ENCODE peak calls at places on chromosome 14, in four cellular contexts. One of them, this sample, is unnamed.

GRCh38 chr14:62002636-62003035 is 240.4 kb downstream of the SNAPC1 start:
- DNase-seq in HepG2: no peak
- DNase-seq in GM12878: no peak
- DNase-seq in K562: no peak
- DNase-seq in this sample: no peak

GRCh38 chr14:85947461-85947860 is 417.5 kb downstream of the FLRT2 start:
- DNase-seq in HepG2: no peak
- DNase-seq in K562: no peak
- DNase-seq in GM12878: no peak
- DNase-seq in this sample: no peak

GRCh38 chr14:61812347-61813100 is 50.3 kb downstream of the SNAPC1 start:
- DNase-seq in GM12878: no peak
- DNase-seq in K562: no peak
- DNase-seq in HepG2: no peak
- DNase-seq in this sample: peak; percentile 87

GRCh38 chr14:101019974-101020710 is 116.6 kb upstream of the RTL1 start:
- DNase-seq in HepG2: no peak
- DNase-seq in K562: no peak
- DNase-seq in GM12878: no peak
- DNase-seq in this sample: no peak

GRCh38 chr14:51873221-51873893 is 12.9 kb downstream of the GNG2 start:
- DNase-seq in HepG2: no peak
- DNase-seq in GM12878: peak; percentile 94
- DNase-seq in K562: no peak
- DNase-seq in this sample: peak; percentile 33

GRCh38 chr14:100384277-100384676 is 61.1 kb downstream of the SLC25A47 start:
- DNase-seq in HepG2: no peak
- DNase-seq in K562: no peak
- DNase-seq in GM12878: no peak
- DNase-seq in this sample: no peak

GRCh38 chr14:45810152-45810872 is 557.3 kb upstream of the MIS18BP1 start:
- DNase-seq in K562: no peak
- DNase-seq in GM12878: peak; percentile 21
- DNase-seq in HepG2: no peak
- DNase-seq in this sample: no peak

GRCh38 chr14:105505101-105505500 is 14.1 kb downstream of the TEDC1 start:
- DNase-seq in GM12878: no peak
- DNase-seq in K562: no peak
- DNase-seq in HepG2: no peak
- DNase-seq in this sample: peak; percentile 46

GRCh38 chr14:77242752-77243151 is 28.3 kb downstream of the NGB start:
- DNase-seq in K562: no peak
- DNase-seq in HepG2: no peak
- DNase-seq in GM12878: no peak
- DNase-seq in this sample: no peak

GRCh38 chr14:100422556-100423420 is 99.6 kb downstream of the SLC25A47 start:
- DNase-seq in K562: no peak
- DNase-seq in HepG2: no peak
- DNase-seq in GM12878: no peak
- DNase-seq in this sample: no peak

GRCh38 chr14:97413991-97414717 is 617.0 kb downstream of the VRK1 start:
- DNase-seq in HepG2: no peak
- DNase-seq in K562: no peak
- DNase-seq in GM12878: no peak
- DNase-seq in this sample: no peak

GRCh38 chr14:53842938-53843337 is 113.7 kb downstream of the BMP4 start:
- DNase-seq in K562: no peak
- DNase-seq in GM12878: no peak
- DNase-seq in HepG2: peak; percentile 95
- DNase-seq in this sample: no peak

GRCh38 chr14:103547941-103548462 is 14.5 kb downstream of the BAG5 start:
- DNase-seq in K562: no peak
- DNase-seq in HepG2: no peak
- DNase-seq in GM12878: no peak
- DNase-seq in this sample: peak; percentile 27

GRCh38 chr14:104687601-104688504 is 1.6 kb upstream of the INF2 start:
- DNase-seq in HepG2: peak; percentile 84
- DNase-seq in K562: no peak
- DNase-seq in GM12878: no peak
- DNase-seq in this sample: no peak

GRCh38 chr14:103385994-103386491 is 828 bp downstream of the MARK3 start:
- DNase-seq in K562: peak; percentile 30
- DNase-seq in HepG2: no peak
- DNase-seq in GM12878: no peak
- DNase-seq in this sample: peak; percentile 36

GRCh38 chr14:53953002-53953827 is 3.4 kb downstream of the BMP4 start:
- DNase-seq in HepG2: peak; percentile 69
- DNase-seq in GM12878: no peak
- DNase-seq in K562: peak; percentile 4
- DNase-seq in this sample: peak; percentile 75

GRCh38 chr14:68978550-68978911 is 571 bp downstream of the ACTN1 start:
- DNase-seq in GM12878: no peak
- DNase-seq in HepG2: no peak
- DNase-seq in K562: peak; percentile 70
- DNase-seq in this sample: peak; percentile 79

GRCh38 chr14:92472860-92473259 is 40.7 kb upstream of the RIN3 start:
- DNase-seq in K562: no peak
- DNase-seq in HepG2: no peak
- DNase-seq in GM12878: no peak
- DNase-seq in this sample: no peak

GRCh38 chr14:25622752-25623151 is 572.8 kb upstream of the STXBP6 start:
- DNase-seq in K562: no peak
- DNase-seq in GM12878: no peak
- DNase-seq in HepG2: no peak
- DNase-seq in this sample: no peak

GRCh38 chr14:45705954-45706353 is 453.0 kb upstream of the MIS18BP1 start:
- DNase-seq in K562: no peak
- DNase-seq in HepG2: no peak
- DNase-seq in GM12878: no peak
- DNase-seq in this sample: no peak

GRCh38 chr14:78714722-78715121 is 544.5 kb downstream of the NRXN3 start:
- DNase-seq in HepG2: no peak
- DNase-seq in K562: no peak
- DNase-seq in GM12878: no peak
- DNase-seq in this sample: no peak

GRCh38 chr14:59150990-59151389 is 37.5 kb upstream of the DAAM1 start:
- DNase-seq in K562: no peak
- DNase-seq in GM12878: no peak
- DNase-seq in HepG2: no peak
- DNase-seq in this sample: no peak

GRCh38 chr14:105066285-105067071 is 1.2 kb upstream of the GPR132 start:
- DNase-seq in K562: no peak
- DNase-seq in GM12878: no peak
- DNase-seq in HepG2: no peak
- DNase-seq in this sample: no peak

GRCh38 chr14:31967669-31967975 is 109.5 kb upstream of the ARHGAP5 start:
- DNase-seq in GM12878: no peak
- DNase-seq in K562: no peak
- DNase-seq in HepG2: peak; percentile 75
- DNase-seq in this sample: no peak

GRCh38 chr14:76918751-76919421 is 92.7 kb downstream of the LRRC74A start:
- DNase-seq in GM12878: no peak
- DNase-seq in K562: peak; percentile 84
- DNase-seq in HepG2: peak; percentile 24
- DNase-seq in this sample: peak; percentile 74

GRCh38 chr14:30005114-30005698 is 77.6 kb upstream of the PRKD1 start:
- DNase-seq in GM12878: no peak
- DNase-seq in K562: peak; percentile 24
- DNase-seq in HepG2: peak; percentile 62
- DNase-seq in this sample: peak; percentile 19

GRCh38 chr14:92494512-92494911 is 19.1 kb upstream of the RIN3 start:
- DNase-seq in GM12878: peak; percentile 39
- DNase-seq in K562: no peak
- DNase-seq in HepG2: no peak
- DNase-seq in this sample: no peak

GRCh38 chr14:52003324-52003723 is 14.0 kb downstream of the RTRAF start:
- DNase-seq in GM12878: no peak
- DNase-seq in HepG2: no peak
- DNase-seq in K562: no peak
- DNase-seq in this sample: no peak

GRCh38 chr14:44803239-44803905 is 158.4 kb downstream of the KLHL28 start:
- DNase-seq in K562: peak; percentile 40
- DNase-seq in HepG2: peak; percentile 35
- DNase-seq in GM12878: peak; percentile 8
- DNase-seq in this sample: peak; percentile 32

GRCh38 chr14:23550827-23551265 is 719 bp downstream of the ZFHX2 start:
- DNase-seq in HepG2: no peak
- DNase-seq in GM12878: no peak
- DNase-seq in K562: peak; percentile 49
- DNase-seq in this sample: peak; percentile 69

DNA sequence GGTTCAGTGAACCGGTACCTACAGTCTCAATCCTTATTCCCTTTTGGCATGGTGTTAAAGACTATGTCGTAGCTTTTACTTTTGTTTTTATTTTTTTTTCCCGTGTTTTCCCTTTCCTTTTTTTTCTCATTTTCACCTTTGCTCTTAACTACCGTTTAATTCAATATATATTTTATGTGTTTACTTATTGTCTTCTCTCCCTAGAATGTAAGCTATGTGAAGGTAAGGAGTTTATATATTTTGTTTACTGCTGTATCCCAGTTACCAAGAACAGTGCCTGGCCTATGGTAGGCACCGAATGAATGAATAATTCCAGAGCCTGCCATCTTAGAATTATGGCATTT is 261 bp upstream of the MLH3 start:
- DNase-seq in GM12878: no peak
- DNase-seq in HepG2: no peak
- DNase-seq in K562: no peak
- DNase-seq in this sample: no peak
- TF ChIP-seq TAF1 in GM12878: no peak
- TF ChIP-seq TAF1 in HepG2: no peak
- TF ChIP-seq TAF1 in K562: no peak
- TF ChIP-seq TAF1 in this sample: no peak

DNA sequence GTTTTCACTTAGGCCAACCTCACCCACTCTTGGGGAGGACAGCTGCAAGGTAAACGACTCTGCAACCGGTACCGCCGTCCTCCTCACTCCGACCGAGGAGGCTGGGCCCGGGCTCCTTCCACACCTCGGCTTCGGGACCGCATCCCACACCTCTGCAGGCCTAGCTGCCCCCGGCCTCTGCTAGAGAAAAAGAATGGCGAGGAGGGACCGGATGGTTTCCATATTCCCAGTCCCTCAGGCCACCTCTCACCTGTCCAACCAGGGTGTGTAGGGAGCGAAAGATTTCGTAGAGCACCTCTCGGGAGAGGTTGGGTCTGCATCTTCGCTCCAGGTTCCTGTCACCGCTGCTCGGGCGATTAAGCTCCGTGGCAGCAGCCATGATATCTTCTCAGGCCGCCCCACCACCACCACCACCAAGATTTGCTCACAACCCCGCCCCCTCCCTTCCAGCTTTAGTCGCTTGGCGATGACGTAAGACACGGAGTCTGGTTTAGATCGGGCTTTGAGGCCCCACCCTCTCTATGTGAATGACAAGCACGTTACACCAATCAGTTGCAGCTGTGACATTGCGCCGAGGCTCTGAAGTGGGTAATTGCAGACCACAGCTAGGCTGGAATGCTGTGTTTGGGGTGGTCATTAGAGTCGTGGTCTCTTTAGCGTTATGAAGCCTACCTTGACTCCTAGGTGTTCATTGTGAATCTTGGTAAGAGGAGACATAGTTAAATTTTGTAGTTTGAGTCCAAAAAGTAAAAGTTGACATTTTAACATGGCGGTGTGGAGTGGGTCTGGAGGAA is at the start of gene MBIP:
- DNase-seq in GM12878: peak; percentile 86
- DNase-seq in K562: peak; percentile 97
- DNase-seq in HepG2: peak; percentile 100
- DNase-seq in this sample: peak; percentile 84
- TF ChIP-seq REST in GM12878: no peak
- TF ChIP-seq REST in K562: no peak
- TF ChIP-seq REST in HepG2: peak; percentile 27
- TF ChIP-seq REST in this sample: no peak

GRCh38 chr14:39247256-39247655 is 13.5 kb downstream of the MIA2 start:
- DNase-seq in HepG2: no peak
- DNase-seq in GM12878: no peak
- DNase-seq in K562: no peak
- DNase-seq in this sample: no peak
- TF ChIP-seq TAF1 in HepG2: no peak
- TF ChIP-seq TAF1 in GM12878: no peak
- TF ChIP-seq TAF1 in K562: no peak
- TF ChIP-seq TAF1 in this sample: no peak

GRCh38 chr14:73521229-73521628 is 15.7 kb upstream of the ACOT1 start:
- DNase-seq in HepG2: no peak
- DNase-seq in GM12878: no peak
- DNase-seq in K562: no peak
- DNase-seq in this sample: peak; percentile 1

GRCh38 chr14:73524493-73524892 is 12.4 kb upstream of the ACOT1 start:
- DNase-seq in K562: no peak
- DNase-seq in GM12878: no peak
- DNase-seq in HepG2: no peak
- DNase-seq in this sample: no peak

GRCh38 chr14:73526036-73526984 is 10.6 kb upstream of the ACOT1 start:
- DNase-seq in K562: no peak
- DNase-seq in GM12878: no peak
- DNase-seq in HepG2: peak; percentile 57
- DNase-seq in this sample: peak; percentile 7
- TF ChIP-seq REST in K562: no peak
- TF ChIP-seq REST in GM12878: no peak
- TF ChIP-seq REST in HepG2: no peak
- TF ChIP-seq REST in this sample: no peak

GRCh38 chr14:73125169-73125588 is 11.1 kb upstream of the PSEN1 start:
- DNase-seq in HepG2: no peak
- DNase-seq in K562: no peak
- DNase-seq in GM12878: no peak
- DNase-seq in this sample: no peak
- TF ChIP-seq TAF1 in HepG2: no peak
- TF ChIP-seq TAF1 in K562: no peak
- TF ChIP-seq TAF1 in GM12878: no peak
- TF ChIP-seq TAF1 in this sample: no peak

This sample was measured in SK-N-SH.